ENCODE peak calls at places on chromosome 9, in seven cellular contexts. J is naive thymus-derived CD8-positive, alpha-beta T cell; Z is cardiac muscle cell; U is GM12865; P is nucleus accumbens; K is WTC11; X is activated naive CD4-positive, alpha-beta T cell treated with anti-CD3 and anti-CD28 coated beads, Interleukin-2, amount 50 U/mL, for 16 hours. F is an unnamed sample.

GRCh38 chr9:98873535-98874432 is 66.3 kb downstream of the GALNT12 start:
- DNase-seq in X (no peak), U (no peak), P (peak), J (no peak), K (no peak), Z (no peak), F (no peak)

GRCh38 chr9:133472753-133473378 is 6.0 kb downstream of the SLC2A6 start:
- DNase-seq in J (no peak), P (no peak), K (no peak), Z (no peak), U (no peak), X (no peak), F (no peak)

GRCh38 chr9:134962998-134963364 is 45.3 kb upstream of the FCN1 start:
- DNase-seq in P (no peak), J (no peak), X (peak), Z (no peak), K (no peak), U (no peak), F (no peak)

GRCh38 chr9:95383198-95383673 is 65.7 kb upstream of the FANCC start:
- DNase-seq in P (no peak), U (no peak), X (no peak), K (no peak), Z (no peak), J (no peak), F (peak)

GRCh38 chr9:132944294-132945185 is at the start of gene TSC1:
- DNase-seq in P (peak), X (peak), J (peak), K (peak), Z (peak), U (peak), F (peak)

GRCh38 chr9:19358691-19359090 is 21.3 kb downstream of the RPS6 start:
- DNase-seq in P (no peak), X (no peak), K (no peak), U (no peak), J (no peak), Z (no peak), F (no peak)

GRCh38 chr9:125297917-125298316 is 36.3 kb downstream of the GAPVD1 start:
- DNase-seq in U (no peak), Z (no peak), X (no peak), J (no peak), K (no peak), P (no peak), F (no peak)

GRCh38 chr9:7286101-7286500 is 513.5 kb downstream of the DMAC1 start:
- DNase-seq in P (no peak), Z (no peak), K (no peak), X (no peak), J (no peak), U (no peak), F (no peak)

GRCh38 chr9:21653589-21653988 is 148.8 kb upstream of the MTAP start:
- DNase-seq in P (no peak), Z (no peak), J (no peak), K (no peak), X (no peak), U (no peak), F (no peak)

GRCh38 chr9:136858844-136859757 is 7.0 kb downstream of the MAMDC4 start:
- DNase-seq in U (no peak), K (no peak), X (no peak), Z (no peak), J (no peak), P (peak), F (no peak)

GRCh38 chr9:109705515-109705914 is 74.5 kb upstream of the PALM2AKAP2 start:
- DNase-seq in K (no peak), P (no peak), J (no peak), X (no peak), Z (peak), U (no peak), F (peak)

GRCh38 chr9:131180454-131180853 is 55.1 kb downstream of the NUP214 start:
- DNase-seq in U (no peak), Z (no peak), J (no peak), X (no peak), K (no peak), P (no peak), F (peak)

GRCh38 chr9:107548298-107549142 is 59.0 kb upstream of the KLF4 start:
- DNase-seq in K (no peak), U (peak), X (no peak), Z (no peak), J (no peak), P (peak), F (peak)

GRCh38 chr9:95065224-95065623 is 252.3 kb downstream of the FANCC start:
- DNase-seq in X (no peak), Z (no peak), P (peak), J (no peak), K (no peak), U (no peak), F (no peak)

GRCh38 chr9:99000480-99001395 is 57.0 kb downstream of the COL15A1 start:
- DNase-seq in K (no peak), J (peak), X (peak), Z (peak), P (peak), U (peak), F (no peak)

GRCh38 chr9:134535171-134535570 is 106.4 kb upstream of the COL5A1 start:
- DNase-seq in P (no peak), Z (no peak), K (no peak), J (no peak), U (no peak), X (no peak), F (no peak)

GRCh38 chr9:20611751-20612287 is 10.5 kb downstream of the MLLT3 start:
- DNase-seq in Z (no peak), P (no peak), U (peak), K (no peak), X (no peak), J (no peak), F (no peak)

GRCh38 chr9:130172858-130173461 is 756 bp downstream of the NCS1 start:
- DNase-seq in K (no peak), X (peak), U (no peak), J (peak), P (peak), Z (peak), F (no peak)

GRCh38 chr9:36964791-36965190 is 69.3 kb downstream of the PAX5 start:
- DNase-seq in Z (no peak), U (no peak), X (no peak), K (no peak), J (no peak), P (no peak), F (no peak)

GRCh38 chr9:129887210-129888084 is 52.2 kb downstream of the USP20 start:
- DNase-seq in P (peak), Z (no peak), X (peak), J (no peak), K (no peak), U (peak), F (no peak)

GRCh38 chr9:37155601-37156000 is 35.2 kb downstream of the ZCCHC7 start:
- DNase-seq in K (no peak), J (no peak), U (no peak), P (no peak), Z (no peak), X (no peak), F (no peak)

GRCh38 chr9:124199474-124199873 is 58.3 kb upstream of the NEK6 start:
- DNase-seq in J (no peak), X (no peak), K (no peak), U (no peak), Z (no peak), P (no peak), F (no peak)

GRCh38 chr9:72464819-72465218 is 56.6 kb upstream of the TMC1 start:
- DNase-seq in X (no peak), P (no peak), U (no peak), K (no peak), Z (no peak), J (no peak), F (no peak)

GRCh38 chr9:121340676-121341392 is 29.2 kb downstream of the STOM start:
- DNase-seq in K (no peak), J (no peak), U (peak), X (no peak), P (no peak), Z (no peak), F (no peak)

GRCh38 chr9:124366476-124367220 is 48.6 kb downstream of the PSMB7 start:
- DNase-seq in J (no peak), K (no peak), Z (no peak), P (no peak), U (no peak), X (no peak), F (no peak)

GRCh38 chr9:90815183-90815943 is 13.7 kb downstream of the SYK start:
- DNase-seq in Z (no peak), K (no peak), U (peak), P (peak), J (peak), X (no peak), F (no peak)

GRCh38 chr9:128163523-128164331 is 3.7 kb downstream of the BBLN start:
- DNase-seq in P (no peak), J (no peak), Z (no peak), K (no peak), X (no peak), U (no peak), F (no peak)

GRCh38 chr9:72942451-72942850 is 10.4 kb downstream of the ALDH1A1 start:
- DNase-seq in U (no peak), X (no peak), J (no peak), Z (no peak), P (no peak), K (no peak), F (no peak)

GRCh38 chr9:995192-995591 is 18.7 kb downstream of the DMRT3 start:
- DNase-seq in U (no peak), Z (no peak), X (no peak), P (no peak), K (no peak), J (no peak), F (peak)

GRCh38 chr9:69339620-69340019 is 14.6 kb downstream of the ENTREP1 start:
- DNase-seq in J (no peak), U (no peak), Z (no peak), K (no peak), X (no peak), P (no peak), F (no peak)